ENCODE peak calls at places on chromosomes 2 and 18, in four cellular contexts. One of them, this sample, is unnamed.

GRCh38 chr2:105447476-105447875 is 48.6 kb upstream of the FHL2 start:
- DNase-seq in GM12878: no peak
- DNase-seq in IMR-90: peak
- DNase-seq in K562: no peak
- DNase-seq in this sample: no peak

GRCh38 chr18:32529737-32530420 is 59.2 kb upstream of the GAREM1 start:
- DNase-seq in GM12878: no peak
- DNase-seq in IMR-90: no peak
- DNase-seq in K562: no peak
- DNase-seq in this sample: no peak

GRCh38 chr2:159941729-159942128 is 120.7 kb downstream of the PLA2R1 start:
- DNase-seq in GM12878: no peak
- DNase-seq in IMR-90: no peak
- DNase-seq in K562: no peak
- DNase-seq in this sample: no peak

GRCh38 chr18:48921305-48922202 is 29.2 kb downstream of the SMAD7 start:
- DNase-seq in GM12878: no peak
- DNase-seq in IMR-90: no peak
- DNase-seq in K562: no peak
- DNase-seq in this sample: no peak

GRCh38 chr2:65554765-65555561 is 122.6 kb upstream of the SPRED2 start:
- DNase-seq in GM12878: peak
- DNase-seq in IMR-90: peak
- DNase-seq in K562: peak
- DNase-seq in this sample: no peak

GRCh38 chr2:186716899-186717811 is 23.3 kb downstream of the FAM171B start:
- DNase-seq in GM12878: no peak
- DNase-seq in IMR-90: peak
- DNase-seq in K562: no peak
- DNase-seq in this sample: no peak

GRCh38 chr2:197675711-197676188 is 363 bp upstream of the RFTN2 start:
- DNase-seq in GM12878: no peak
- DNase-seq in IMR-90: peak
- DNase-seq in K562: no peak
- DNase-seq in this sample: peak

GRCh38 chr2:8132371-8132831 is 549.5 kb upstream of the ID2 start:
- DNase-seq in GM12878: no peak
- DNase-seq in IMR-90: no peak
- DNase-seq in K562: no peak
- DNase-seq in this sample: no peak

GRCh38 chr18:45517181-45517741 is 98.0 kb upstream of the SLC14A2 start:
- DNase-seq in GM12878: no peak
- DNase-seq in IMR-90: no peak
- DNase-seq in K562: no peak
- DNase-seq in this sample: no peak

GRCh38 chr18:76564117-76564516 is 69.1 kb upstream of the ZNF516 start:
- DNase-seq in GM12878: no peak
- DNase-seq in IMR-90: peak
- DNase-seq in K562: no peak
- DNase-seq in this sample: no peak

GRCh38 chr2:63590621-63591408 is 2.1 kb downstream of the MDH1 start:
- DNase-seq in GM12878: peak
- DNase-seq in IMR-90: no peak
- DNase-seq in K562: no peak
- DNase-seq in this sample: no peak

GRCh38 chr18:32472841-32473240 is 2.2 kb upstream of the GAREM1 start:
- DNase-seq in GM12878: no peak
- DNase-seq in IMR-90: no peak
- DNase-seq in K562: no peak
- DNase-seq in this sample: no peak

GRCh38 chr18:56869189-56869777 is 218.1 kb downstream of the WDR7 start:
- DNase-seq in GM12878: peak
- DNase-seq in IMR-90: peak
- DNase-seq in K562: peak
- DNase-seq in this sample: peak

GRCh38 chr18:41940506-41941215 is 14.4 kb upstream of the PIK3C3 start:
- DNase-seq in GM12878: no peak
- DNase-seq in IMR-90: peak
- DNase-seq in K562: no peak
- DNase-seq in this sample: no peak

GRCh38 chr18:70132999-70133398 is 72.5 kb downstream of the RTTN start:
- DNase-seq in GM12878: no peak
- DNase-seq in IMR-90: peak
- DNase-seq in K562: no peak
- DNase-seq in this sample: peak

GRCh38 chr2:1731512-1731962 is 12.8 kb downstream of the PXDN start:
- DNase-seq in GM12878: no peak
- DNase-seq in IMR-90: peak
- DNase-seq in K562: no peak
- DNase-seq in this sample: no peak

GRCh38 chr2:96578731-96579130 is 42.2 kb downstream of the ARID5A start:
- DNase-seq in GM12878: no peak
- DNase-seq in IMR-90: no peak
- DNase-seq in K562: no peak
- DNase-seq in this sample: no peak

GRCh38 chr18:8988262-8988871 is 114.1 kb upstream of the NDUFV2 start:
- DNase-seq in GM12878: no peak
- DNase-seq in IMR-90: peak
- DNase-seq in K562: peak
- DNase-seq in this sample: peak

GRCh38 chr18:65869527-65869926 is 118.7 kb downstream of the CDH7 start:
- DNase-seq in GM12878: no peak
- DNase-seq in IMR-90: no peak
- DNase-seq in K562: no peak
- DNase-seq in this sample: no peak

GRCh38 chr2:149037851-149038250 is 648 bp upstream of the LYPD6B start:
- DNase-seq in GM12878: no peak
- DNase-seq in IMR-90: no peak
- DNase-seq in K562: no peak
- DNase-seq in this sample: no peak

GRCh38 chr2:70806620-70807019 is 13.8 kb downstream of the CLEC4F start:
- DNase-seq in GM12878: no peak
- DNase-seq in IMR-90: no peak
- DNase-seq in K562: no peak
- DNase-seq in this sample: no peak

GRCh38 chr2:113963965-113964364 is 74.1 kb downstream of the ACTR3 start:
- DNase-seq in GM12878: no peak
- DNase-seq in IMR-90: no peak
- DNase-seq in K562: no peak
- DNase-seq in this sample: no peak

GRCh38 chr18:66346833-66347595 is 256.9 kb downstream of the CDH19 start:
- DNase-seq in GM12878: no peak
- DNase-seq in IMR-90: no peak
- DNase-seq in K562: no peak
- DNase-seq in this sample: no peak

GRCh38 chr2:103991591-103991990 is 862.3 kb upstream of the POU3F3 start:
- DNase-seq in GM12878: no peak
- DNase-seq in IMR-90: no peak
- DNase-seq in K562: no peak
- DNase-seq in this sample: no peak

DNA sequence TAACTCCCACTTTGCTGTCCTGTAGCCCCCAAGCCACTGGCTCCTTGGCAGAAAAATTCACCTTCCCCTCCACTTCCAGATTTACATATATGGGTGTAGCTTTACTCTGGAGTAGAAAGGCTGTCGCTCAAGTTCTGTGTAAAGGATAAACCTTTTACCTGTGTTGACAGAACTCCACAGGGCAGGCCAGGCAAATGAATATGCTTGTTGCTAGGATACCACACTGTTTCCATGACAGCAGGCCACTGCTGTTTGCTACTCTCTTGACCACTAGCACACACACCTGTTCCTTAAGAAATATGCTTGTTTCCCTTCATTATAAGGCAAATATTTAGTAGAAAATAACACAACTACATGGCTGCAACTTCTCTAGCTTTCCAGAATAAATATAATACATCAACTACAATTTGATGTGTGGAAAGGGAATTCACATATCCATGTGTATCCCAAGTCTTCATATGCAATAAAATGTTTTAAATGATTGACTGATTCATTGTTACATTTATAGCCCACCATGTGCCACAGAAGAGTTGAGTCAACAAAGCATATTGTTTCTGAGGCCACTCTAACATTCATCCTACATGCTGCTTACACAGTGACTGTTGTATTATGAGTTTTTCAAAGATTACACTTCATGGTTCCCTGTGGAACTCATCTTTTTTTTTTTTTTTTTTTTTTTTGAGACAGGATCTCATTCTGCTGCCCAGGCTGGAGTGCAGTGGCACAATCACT is 56.2 kb upstream of the ROCK1 start:
- DNase-seq in GM12878: no peak
- DNase-seq in IMR-90: no peak
- DNase-seq in K562: no peak
- DNase-seq in this sample: no peak
- TF ChIP-seq FOS in GM12878: no peak
- TF ChIP-seq FOS in IMR-90: no peak
- TF ChIP-seq FOS in K562: no peak
- TF ChIP-seq FOS in this sample: no peak

GRCh38 chr18:78892721-78893120 is 86.9 kb upstream of the SALL3 start:
- DNase-seq in GM12878: no peak
- DNase-seq in IMR-90: no peak
- DNase-seq in K562: no peak
- DNase-seq in this sample: no peak

GRCh38 chr18:78892201-78892600 is 87.4 kb upstream of the SALL3 start:
- DNase-seq in GM12878: no peak
- DNase-seq in IMR-90: no peak
- DNase-seq in K562: no peak
- DNase-seq in this sample: no peak

GRCh38 chr18:78895207-78896001 is 84.2 kb upstream of the SALL3 start:
- DNase-seq in GM12878: no peak
- DNase-seq in IMR-90: no peak
- DNase-seq in K562: no peak
- DNase-seq in this sample: no peak

GRCh38 chr18:78891185-78891762 is 88.3 kb upstream of the SALL3 start:
- DNase-seq in GM12878: no peak
- DNase-seq in IMR-90: no peak
- DNase-seq in K562: no peak
- DNase-seq in this sample: no peak

GRCh38 chr18:78893396-78894305 is 86.0 kb upstream of the SALL3 start:
- DNase-seq in GM12878: no peak
- DNase-seq in IMR-90: no peak
- DNase-seq in K562: no peak
- DNase-seq in this sample: no peak
- TF ChIP-seq FOS in GM12878: no peak
- TF ChIP-seq FOS in IMR-90: no peak
- TF ChIP-seq FOS in K562: no peak
- TF ChIP-seq FOS in this sample: no peak

DNA sequence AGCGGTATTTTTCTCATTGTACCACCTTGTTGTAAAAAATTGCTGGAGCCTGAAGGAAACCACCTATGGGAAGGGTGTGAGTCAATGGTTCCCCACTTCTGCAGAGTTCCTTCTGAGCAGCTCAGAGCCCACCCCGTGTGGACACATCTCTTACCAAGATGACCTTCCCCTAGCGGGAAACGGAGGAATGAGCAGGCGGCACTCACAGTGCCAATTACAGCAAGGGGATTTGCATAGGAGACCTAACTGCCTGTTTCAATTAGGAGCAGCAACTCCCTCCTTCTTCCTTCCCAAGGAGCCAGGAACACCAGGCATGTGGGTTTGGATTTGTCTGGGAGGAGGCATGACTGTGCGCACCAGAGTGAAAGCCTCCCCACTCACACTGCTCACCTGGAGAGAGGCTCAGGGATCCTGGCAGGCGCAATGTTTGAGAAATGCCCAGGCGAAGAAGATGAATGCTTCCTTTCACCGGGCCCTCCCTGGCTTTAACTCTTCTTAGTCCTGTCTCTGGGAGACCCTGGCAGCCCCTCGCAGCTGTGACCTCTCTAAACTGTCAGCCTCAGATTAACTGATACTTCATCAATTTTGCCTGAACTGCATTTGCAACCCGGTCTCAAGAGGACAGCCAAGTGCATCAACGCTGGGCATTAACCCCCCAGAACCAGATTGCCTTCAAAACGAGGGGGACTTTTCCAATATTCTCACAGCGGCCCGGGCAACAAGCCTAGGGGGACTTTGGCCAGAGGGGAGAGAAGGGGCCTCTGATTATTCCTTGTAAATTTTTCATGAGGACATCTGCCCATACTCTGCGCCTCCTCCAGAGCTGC is 94.0 kb downstream of the CMPK2 start:
- DNase-seq in GM12878: no peak
- DNase-seq in IMR-90: no peak
- DNase-seq in K562: no peak
- DNase-seq in this sample: no peak
- TF ChIP-seq FOS in GM12878: no peak
- TF ChIP-seq FOS in IMR-90: no peak
- TF ChIP-seq FOS in K562: no peak
- TF ChIP-seq FOS in this sample: no peak

GRCh38 chr2:88739985-88740600 is 48.6 kb downstream of the RPIA start:
- DNase-seq in GM12878: peak
- DNase-seq in IMR-90: peak
- DNase-seq in K562: peak
- DNase-seq in this sample: peak

GRCh38 chr2:88735853-88736252 is 44.4 kb downstream of the RPIA start:
- DNase-seq in GM12878: no peak
- DNase-seq in IMR-90: no peak
- DNase-seq in K562: peak
- DNase-seq in this sample: no peak

GRCh38 chr2:88735133-88735532 is 43.7 kb downstream of the RPIA start:
- DNase-seq in GM12878: no peak
- DNase-seq in IMR-90: no peak
- DNase-seq in K562: no peak
- DNase-seq in this sample: no peak

GRCh38 chr2:88738271-88738670 is 46.8 kb downstream of the RPIA start:
- DNase-seq in GM12878: no peak
- DNase-seq in IMR-90: peak
- DNase-seq in K562: no peak
- DNase-seq in this sample: peak

DNA sequence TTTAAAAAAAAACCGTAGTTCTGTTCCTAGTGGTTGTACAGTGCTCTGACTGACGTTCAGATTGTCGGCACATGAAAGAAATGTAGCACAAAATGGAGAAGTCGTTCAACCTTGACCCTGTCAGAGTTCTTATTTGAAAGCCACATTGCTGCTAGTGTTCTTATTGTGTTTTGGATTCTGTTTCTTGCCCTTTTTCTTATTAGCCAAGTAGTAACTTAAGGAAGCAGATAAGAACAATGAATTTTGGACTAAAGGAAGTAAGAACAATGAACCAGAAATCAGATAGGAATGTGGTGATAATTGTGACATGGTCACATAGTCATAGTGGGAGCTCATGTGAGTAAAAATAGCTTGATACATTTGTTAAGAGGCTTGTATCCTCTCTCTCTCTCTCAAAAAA is 45.9 kb downstream of the RPIA start:
- DNase-seq in GM12878: no peak
- DNase-seq in IMR-90: peak
- DNase-seq in K562: no peak
- DNase-seq in this sample: peak
- TF ChIP-seq FOS in GM12878: no peak
- TF ChIP-seq FOS in IMR-90: no peak
- TF ChIP-seq FOS in K562: no peak
- TF ChIP-seq FOS in this sample: peak

DNA sequence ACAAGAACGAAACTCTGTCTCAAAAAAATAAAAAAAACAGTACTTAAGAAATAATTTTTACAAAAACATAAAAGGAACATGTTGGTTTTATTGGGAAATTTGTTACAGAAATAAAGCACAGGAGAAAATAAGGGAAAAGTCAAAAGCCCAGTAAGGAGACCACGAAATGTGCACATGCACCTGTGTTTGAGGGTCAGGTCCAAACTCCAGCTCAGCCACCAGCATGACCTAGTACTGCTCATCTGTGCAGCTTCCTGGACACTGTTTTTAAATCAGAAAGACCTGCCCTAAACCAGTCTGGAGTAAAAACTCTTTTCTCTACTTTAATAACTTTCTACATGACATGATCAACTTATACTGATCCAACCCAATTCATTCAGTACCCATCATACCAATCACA is 21.2 kb downstream of the RNF149 start:
- DNase-seq in GM12878: no peak
- DNase-seq in IMR-90: no peak
- DNase-seq in K562: no peak
- DNase-seq in this sample: no peak
- TF ChIP-seq FOS in GM12878: no peak
- TF ChIP-seq FOS in IMR-90: no peak
- TF ChIP-seq FOS in K562: no peak
- TF ChIP-seq FOS in this sample: no peak

This sample was measured in endothelial cell of umbilical vein.